ENCODE peak calls at places on chromosomes 7 and 10, in six cellular contexts. J is Caki2, I is AG09309, X is T-helper 1 cell, V is neuronal stem cell, O is naive B cell. Y is an unnamed sample.

GRCh38 chr7:155147624-155148023 is 77.5 kb downstream of the HTR5A start:
- DNase-seq in X (no peak), V (no peak), J (no peak), O (no peak), I (no peak), Y (no peak)

GRCh38 chr7:106774768-106775551 is 90.1 kb upstream of the PIK3CG start:
- DNase-seq in V (no peak), X (no peak), O (no peak), J (peak), I (no peak), Y (no peak)

GRCh38 chr7:158583143-158583542 is 4.5 kb downstream of the PTPRN2 start:
- DNase-seq in I (no peak), O (no peak), J (no peak), V (no peak), X (no peak), Y (no peak)

GRCh38 chr7:29723599-29723998 is 82.7 kb upstream of the WIPF3 start:
- DNase-seq in O (no peak), X (no peak), I (no peak), V (peak), J (peak), Y (no peak)

GRCh38 chr7:4794591-4795350 is 19.3 kb downstream of the AP5Z1 start:
- DNase-seq in V (no peak), J (no peak), X (no peak), I (no peak), O (no peak), Y (no peak)

GRCh38 chr10:24721254-24722106 is 2.2 kb downstream of the ARHGAP21 start:
- DNase-seq in X (no peak), V (no peak), J (peak), O (peak), I (no peak), Y (peak)

GRCh38 chr10:46524471-46525176 is 31.8 kb downstream of the GPRIN2 start:
- DNase-seq in V (no peak), I (no peak), X (no peak), J (peak), O (no peak), Y (peak)

GRCh38 chr7:43211276-43211675 is 98.8 kb downstream of the HECW1 start:
- DNase-seq in O (no peak), V (no peak), I (no peak), X (no peak), J (no peak), Y (peak)

GRCh38 chr10:7826971-7827370 is 8.7 kb downstream of the TAF3 start:
- DNase-seq in J (peak), X (no peak), V (no peak), O (no peak), I (no peak), Y (no peak)

GRCh38 chr7:16741676-16742075 is 11.9 kb upstream of the TSPAN13 start:
- DNase-seq in V (no peak), J (no peak), I (no peak), O (no peak), X (no peak), Y (no peak)

Y was measured in neural progenitor cell.